ENCODE peak calls at places on chromosomes 6 and 20, in nine cellular contexts. One of them, this sample, is unnamed.

GRCh38 chr20:54194724-54195438 is 13.0 kb upstream of the PFDN4 start:
- DNase-seq in fibroblast of pulmonary artery: no peak
- DNase-seq in mammary epithelial cell: peak
- DNase-seq in CD8-positive, alpha-beta T cell: no peak
- DNase-seq in heart left ventricle: no peak
- DNase-seq in colonic mucosa: no peak
- DNase-seq in heart right ventricle: no peak
- DNase-seq in fibroblast of the aortic adventitia: no peak
- DNase-seq in A549: peak
- DNase-seq in this sample: peak

GRCh38 chr6:167733740-167734661 is 92.7 kb upstream of the AFDN start:
- DNase-seq in fibroblast of pulmonary artery: peak
- DNase-seq in mammary epithelial cell: no peak
- DNase-seq in CD8-positive, alpha-beta T cell: no peak
- DNase-seq in heart left ventricle: no peak
- DNase-seq in colonic mucosa: no peak
- DNase-seq in heart right ventricle: no peak
- DNase-seq in fibroblast of the aortic adventitia: peak
- DNase-seq in A549: no peak
- DNase-seq in this sample: no peak

GRCh38 chr20:44650777-44651493 is 564 bp downstream of the ADA start:
- DNase-seq in fibroblast of pulmonary artery: no peak
- DNase-seq in mammary epithelial cell: no peak
- DNase-seq in CD8-positive, alpha-beta T cell: peak
- DNase-seq in heart left ventricle: peak
- DNase-seq in colonic mucosa: peak
- DNase-seq in heart right ventricle: peak
- DNase-seq in fibroblast of the aortic adventitia: peak
- DNase-seq in A549: no peak
- DNase-seq in this sample: no peak

GRCh38 chr6:72941751-72942150 is 283.5 kb downstream of the KHDC1L start:
- DNase-seq in fibroblast of pulmonary artery: no peak
- DNase-seq in mammary epithelial cell: no peak
- DNase-seq in CD8-positive, alpha-beta T cell: no peak
- DNase-seq in heart left ventricle: no peak
- DNase-seq in colonic mucosa: no peak
- DNase-seq in heart right ventricle: no peak
- DNase-seq in fibroblast of the aortic adventitia: no peak
- DNase-seq in A549: no peak
- DNase-seq in this sample: peak

GRCh38 chr20:1805161-1805581 is 90.0 kb upstream of the SIRPA start:
- DNase-seq in fibroblast of pulmonary artery: no peak
- DNase-seq in mammary epithelial cell: no peak
- DNase-seq in CD8-positive, alpha-beta T cell: no peak
- DNase-seq in heart left ventricle: no peak
- DNase-seq in colonic mucosa: no peak
- DNase-seq in heart right ventricle: no peak
- DNase-seq in fibroblast of the aortic adventitia: no peak
- DNase-seq in A549: no peak
- DNase-seq in this sample: no peak

GRCh38 chr6:27605401-27606342 is 132.8 kb upstream of the ZNF184 start:
- DNase-seq in fibroblast of pulmonary artery: peak
- DNase-seq in mammary epithelial cell: peak
- DNase-seq in CD8-positive, alpha-beta T cell: no peak
- DNase-seq in heart left ventricle: no peak
- DNase-seq in colonic mucosa: peak
- DNase-seq in heart right ventricle: no peak
- DNase-seq in fibroblast of the aortic adventitia: peak
- DNase-seq in A549: no peak
- DNase-seq in this sample: peak

GRCh38 chr6:118856301-118856700 is 37.7 kb upstream of the ASF1A start:
- DNase-seq in fibroblast of pulmonary artery: no peak
- DNase-seq in mammary epithelial cell: no peak
- DNase-seq in CD8-positive, alpha-beta T cell: no peak
- DNase-seq in heart left ventricle: no peak
- DNase-seq in colonic mucosa: no peak
- DNase-seq in heart right ventricle: no peak
- DNase-seq in fibroblast of the aortic adventitia: no peak
- DNase-seq in A549: no peak
- DNase-seq in this sample: no peak

GRCh38 chr6:118163609-118164008 is 256.5 kb downstream of the SLC35F1 start:
- DNase-seq in fibroblast of pulmonary artery: no peak
- DNase-seq in mammary epithelial cell: no peak
- DNase-seq in CD8-positive, alpha-beta T cell: no peak
- DNase-seq in heart left ventricle: no peak
- DNase-seq in colonic mucosa: no peak
- DNase-seq in heart right ventricle: no peak
- DNase-seq in fibroblast of the aortic adventitia: no peak
- DNase-seq in A549: no peak
- DNase-seq in this sample: no peak

GRCh38 chr6:119445666-119446622 is 96.4 kb upstream of the MAN1A1 start:
- DNase-seq in fibroblast of pulmonary artery: peak
- DNase-seq in mammary epithelial cell: peak
- DNase-seq in CD8-positive, alpha-beta T cell: no peak
- DNase-seq in heart left ventricle: no peak
- DNase-seq in colonic mucosa: no peak
- DNase-seq in heart right ventricle: no peak
- DNase-seq in fibroblast of the aortic adventitia: peak
- DNase-seq in A549: no peak
- DNase-seq in this sample: peak

GRCh38 chr6:147508073-147508870 is at the start of gene SAMD5:
- DNase-seq in fibroblast of pulmonary artery: peak
- DNase-seq in mammary epithelial cell: peak
- DNase-seq in CD8-positive, alpha-beta T cell: no peak
- DNase-seq in heart left ventricle: peak
- DNase-seq in colonic mucosa: peak
- DNase-seq in heart right ventricle: peak
- DNase-seq in fibroblast of the aortic adventitia: peak
- DNase-seq in A549: peak
- DNase-seq in this sample: peak

GRCh38 chr20:3760980-3761379 is 6.6 kb downstream of the ADISSP start:
- DNase-seq in fibroblast of pulmonary artery: no peak
- DNase-seq in mammary epithelial cell: no peak
- DNase-seq in CD8-positive, alpha-beta T cell: no peak
- DNase-seq in heart left ventricle: no peak
- DNase-seq in colonic mucosa: no peak
- DNase-seq in heart right ventricle: no peak
- DNase-seq in fibroblast of the aortic adventitia: no peak
- DNase-seq in A549: no peak
- DNase-seq in this sample: no peak

GRCh38 chr20:38221041-38221589 is 39.4 kb downstream of the KIAA1755 start:
- DNase-seq in fibroblast of pulmonary artery: peak
- DNase-seq in mammary epithelial cell: peak
- DNase-seq in CD8-positive, alpha-beta T cell: peak
- DNase-seq in heart left ventricle: peak
- DNase-seq in colonic mucosa: peak
- DNase-seq in heart right ventricle: peak
- DNase-seq in fibroblast of the aortic adventitia: peak
- DNase-seq in A549: peak
- DNase-seq in this sample: peak

GRCh38 chr6:44925100-44925739 is 402.9 kb upstream of the RUNX2 start:
- DNase-seq in fibroblast of pulmonary artery: peak
- DNase-seq in mammary epithelial cell: peak
- DNase-seq in CD8-positive, alpha-beta T cell: peak
- DNase-seq in heart left ventricle: no peak
- DNase-seq in colonic mucosa: no peak
- DNase-seq in heart right ventricle: no peak
- DNase-seq in fibroblast of the aortic adventitia: peak
- DNase-seq in A549: no peak
- DNase-seq in this sample: peak

GRCh38 chr20:38198238-38198861 is 33.3 kb upstream of the TGM2 start:
- DNase-seq in fibroblast of pulmonary artery: no peak
- DNase-seq in mammary epithelial cell: peak
- DNase-seq in CD8-positive, alpha-beta T cell: no peak
- DNase-seq in heart left ventricle: no peak
- DNase-seq in colonic mucosa: no peak
- DNase-seq in heart right ventricle: no peak
- DNase-seq in fibroblast of the aortic adventitia: no peak
- DNase-seq in A549: no peak
- DNase-seq in this sample: no peak

GRCh38 chr20:34709836-34710567 is 5.9 kb downstream of the TP53INP2 start:
- DNase-seq in fibroblast of pulmonary artery: no peak
- DNase-seq in mammary epithelial cell: no peak
- DNase-seq in CD8-positive, alpha-beta T cell: peak
- DNase-seq in heart left ventricle: peak
- DNase-seq in colonic mucosa: peak
- DNase-seq in heart right ventricle: peak
- DNase-seq in fibroblast of the aortic adventitia: peak
- DNase-seq in A549: peak
- DNase-seq in this sample: peak

DNA sequence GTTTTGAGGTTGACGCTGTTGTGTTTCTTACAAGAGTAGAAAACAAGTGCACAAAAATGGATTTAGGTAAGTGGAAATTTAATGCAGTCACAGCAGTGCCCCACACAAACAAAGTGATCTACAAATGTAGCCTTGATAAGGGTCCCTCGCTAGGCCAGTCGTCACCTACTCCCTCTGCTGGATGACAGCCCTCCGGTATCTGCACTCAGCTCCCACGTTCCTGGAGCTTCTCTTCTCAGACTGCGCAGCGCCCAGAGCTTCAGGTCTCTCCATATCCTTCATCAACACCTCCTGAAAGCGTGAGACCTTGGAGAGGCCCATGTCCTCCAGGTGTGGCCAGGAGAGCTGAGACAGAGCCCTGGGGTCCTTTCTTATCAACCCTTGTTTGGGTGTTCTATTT is 58.3 kb upstream of the MAP3K4 start:
- DNase-seq in fibroblast of pulmonary artery: no peak
- DNase-seq in mammary epithelial cell: no peak
- DNase-seq in CD8-positive, alpha-beta T cell: no peak
- DNase-seq in heart left ventricle: peak
- DNase-seq in colonic mucosa: no peak
- DNase-seq in heart right ventricle: peak
- DNase-seq in fibroblast of the aortic adventitia: no peak
- DNase-seq in A549: no peak
- DNase-seq in this sample: no peak
- TF ChIP-seq CTCF in fibroblast of pulmonary artery: peak
- TF ChIP-seq CTCF in mammary epithelial cell: no peak
- TF ChIP-seq CTCF in CD8-positive, alpha-beta T cell: no peak
- TF ChIP-seq CTCF in heart left ventricle: no peak
- TF ChIP-seq CTCF in colonic mucosa: no peak
- TF ChIP-seq CTCF in heart right ventricle: no peak
- TF ChIP-seq CTCF in fibroblast of the aortic adventitia: no peak
- TF ChIP-seq CTCF in A549: no peak
- TF ChIP-seq CTCF in this sample: no peak

DNA sequence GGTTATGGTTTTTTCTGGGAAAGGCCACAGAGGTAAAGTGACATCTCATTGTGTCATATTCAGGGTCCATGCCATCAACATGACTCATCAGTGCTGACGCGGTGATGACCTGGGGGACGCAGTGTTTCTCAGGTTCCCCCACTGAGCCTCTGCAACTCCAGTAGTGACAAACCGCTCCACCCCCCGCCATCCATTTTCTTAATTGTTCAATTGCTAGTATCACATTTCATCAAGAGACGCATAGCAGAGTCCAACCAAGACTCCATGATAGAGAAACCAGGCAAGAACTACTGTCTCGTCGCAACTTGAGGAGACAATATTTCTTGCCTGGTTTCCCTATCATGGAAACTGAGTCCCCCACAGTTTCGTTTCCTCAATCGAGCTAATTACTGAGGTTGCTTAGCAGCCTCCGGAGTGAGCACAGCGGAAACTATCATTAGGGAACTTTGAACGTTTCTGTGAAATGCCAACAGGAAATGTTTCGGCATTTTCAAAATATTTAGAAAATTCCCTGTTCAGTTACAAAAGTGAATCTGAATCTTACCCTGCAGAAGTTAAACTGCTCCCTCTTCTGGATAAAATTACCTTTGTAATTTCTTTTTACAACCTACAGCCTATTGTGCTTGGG is 12.2 kb upstream of the SERPINB1 start:
- DNase-seq in fibroblast of pulmonary artery: peak
- DNase-seq in mammary epithelial cell: peak
- DNase-seq in CD8-positive, alpha-beta T cell: peak
- DNase-seq in heart left ventricle: peak
- DNase-seq in colonic mucosa: no peak
- DNase-seq in heart right ventricle: no peak
- DNase-seq in fibroblast of the aortic adventitia: peak
- DNase-seq in A549: no peak
- DNase-seq in this sample: peak
- TF ChIP-seq CTCF in fibroblast of pulmonary artery: peak
- TF ChIP-seq CTCF in mammary epithelial cell: peak
- TF ChIP-seq CTCF in CD8-positive, alpha-beta T cell: peak
- TF ChIP-seq CTCF in heart left ventricle: no peak
- TF ChIP-seq CTCF in colonic mucosa: peak
- TF ChIP-seq CTCF in heart right ventricle: peak
- TF ChIP-seq CTCF in fibroblast of the aortic adventitia: peak
- TF ChIP-seq CTCF in A549: peak
- TF ChIP-seq CTCF in this sample: no peak

GRCh38 chr6:164455835-164456234 is 853.6 kb downstream of the C6orf118 start:
- DNase-seq in fibroblast of pulmonary artery: no peak
- DNase-seq in mammary epithelial cell: no peak
- DNase-seq in CD8-positive, alpha-beta T cell: no peak
- DNase-seq in heart left ventricle: no peak
- DNase-seq in colonic mucosa: no peak
- DNase-seq in heart right ventricle: no peak
- DNase-seq in fibroblast of the aortic adventitia: no peak
- DNase-seq in A549: no peak
- DNase-seq in this sample: no peak
- TF ChIP-seq CTCF in fibroblast of pulmonary artery: no peak
- TF ChIP-seq CTCF in mammary epithelial cell: no peak
- TF ChIP-seq CTCF in CD8-positive, alpha-beta T cell: no peak
- TF ChIP-seq CTCF in heart left ventricle: no peak
- TF ChIP-seq CTCF in colonic mucosa: no peak
- TF ChIP-seq CTCF in heart right ventricle: no peak
- TF ChIP-seq CTCF in fibroblast of the aortic adventitia: no peak
- TF ChIP-seq CTCF in A549: no peak
- TF ChIP-seq CTCF in this sample: no peak

GRCh38 chr20:43442310-43442880 is 15.3 kb upstream of the SRSF6 start:
- DNase-seq in fibroblast of pulmonary artery: peak
- DNase-seq in mammary epithelial cell: peak
- DNase-seq in CD8-positive, alpha-beta T cell: no peak
- DNase-seq in heart left ventricle: no peak
- DNase-seq in colonic mucosa: no peak
- DNase-seq in heart right ventricle: no peak
- DNase-seq in fibroblast of the aortic adventitia: no peak
- DNase-seq in A549: peak
- DNase-seq in this sample: no peak
- TF ChIP-seq CTCF in fibroblast of pulmonary artery: peak
- TF ChIP-seq CTCF in mammary epithelial cell: peak
- TF ChIP-seq CTCF in CD8-positive, alpha-beta T cell: no peak
- TF ChIP-seq CTCF in heart left ventricle: no peak
- TF ChIP-seq CTCF in colonic mucosa: no peak
- TF ChIP-seq CTCF in heart right ventricle: no peak
- TF ChIP-seq CTCF in fibroblast of the aortic adventitia: peak
- TF ChIP-seq CTCF in A549: no peak
- TF ChIP-seq CTCF in this sample: no peak

GRCh38 chr20:61587910-61588309 is 335.8 kb downstream of the CDH4 start:
- DNase-seq in fibroblast of pulmonary artery: no peak
- DNase-seq in mammary epithelial cell: no peak
- DNase-seq in CD8-positive, alpha-beta T cell: no peak
- DNase-seq in heart left ventricle: peak
- DNase-seq in colonic mucosa: no peak
- DNase-seq in heart right ventricle: no peak
- DNase-seq in fibroblast of the aortic adventitia: no peak
- DNase-seq in A549: no peak
- DNase-seq in this sample: no peak
- TF ChIP-seq CTCF in fibroblast of pulmonary artery: no peak
- TF ChIP-seq CTCF in mammary epithelial cell: no peak
- TF ChIP-seq CTCF in CD8-positive, alpha-beta T cell: no peak
- TF ChIP-seq CTCF in heart left ventricle: no peak
- TF ChIP-seq CTCF in colonic mucosa: no peak
- TF ChIP-seq CTCF in heart right ventricle: no peak
- TF ChIP-seq CTCF in fibroblast of the aortic adventitia: no peak
- TF ChIP-seq CTCF in A549: no peak
- TF ChIP-seq CTCF in this sample: no peak

This sample was measured in Calu3.